ENCODE peak calls at places on chromosomes 13 and 19, in six cellular contexts. J is NCI-H460; G is activated CD8-positive, alpha-beta memory T cell treated with anti-CD3 and anti-CD28 coated beads for 1 hour; W is fibroblast of pulmonary artery; L is stimulated activated CD4-positive, alpha-beta T cell treated with anti-CD3 and anti-CD28 coated beads, Interleukin-12 subunit alpha, Interleukin-12 subunit beta, amount 100 ng/mL, for 4 hours; R is fibroblast of the aortic adventitia. V is an unnamed sample.

GRCh38 chr13:99357149-99357596 is 50.0 kb upstream of the GPR183 start:
- DNase-seq in J (no peak), G (no peak), W (peak), L (no peak), R (peak), V (no peak)

GRCh38 chr13:40503966-40504591 is 162.4 kb downstream of the FOXO1 start:
- DNase-seq in J (no peak), G (no peak), W (peak), L (no peak), R (peak), V (peak)

GRCh38 chr19:8552810-8553209 is 24.4 kb downstream of the MYO1F start:
- DNase-seq in J (no peak), G (no peak), W (peak), L (no peak), R (peak), V (no peak)

GRCh38 chr13:93603043-93603442 is 376.4 kb downstream of the GPC6 start:
- DNase-seq in J (peak), G (no peak), W (peak), L (no peak), R (peak), V (peak)

GRCh38 chr13:97583884-97584497 is 150.0 kb downstream of the RAP2A start:
- DNase-seq in J (no peak), G (no peak), W (no peak), L (no peak), R (no peak), V (no peak)

GRCh38 chr19:5953680-5954213 is 24.2 kb downstream of the RANBP3 start:
- DNase-seq in J (no peak), G (no peak), W (no peak), L (no peak), R (no peak), V (no peak)

GRCh38 chr13:110388141-110388943 is 81.3 kb downstream of the COL4A2 start:
- DNase-seq in J (no peak), G (no peak), W (peak), L (no peak), R (peak), V (no peak)

GRCh38 chr13:73482556-73482955 is 423.8 kb downstream of the KLF5 start:
- DNase-seq in J (no peak), G (no peak), W (no peak), L (no peak), R (no peak), V (no peak)

GRCh38 chr19:33376423-33376822 is 2.9 kb downstream of the CEBPG start:
- DNase-seq in J (peak), G (no peak), W (peak), L (no peak), R (peak), V (no peak)

GRCh38 chr19:56341948-56342347 is 27.3 kb upstream of the ZSCAN5A start:
- DNase-seq in J (no peak), G (no peak), W (no peak), L (no peak), R (no peak), V (no peak)

GRCh38 chr13:51636349-51636890 is 52.2 kb downstream of the WDFY2 start:
- DNase-seq in J (no peak), G (no peak), W (no peak), L (no peak), R (no peak), V (no peak)

GRCh38 chr19:19204181-19204580 is 967 bp upstream of the NR2C2AP start:
- DNase-seq in J (no peak), G (no peak), W (no peak), L (no peak), R (no peak), V (no peak)

GRCh38 chr13:110305949-110306339 is 1.0 kb downstream of the COL4A1 start:
- DNase-seq in J (no peak), G (no peak), W (peak), L (no peak), R (peak), V (no peak)

GRCh38 chr13:35987572-35988513 is 143.3 kb downstream of the DCLK1 start:
- DNase-seq in J (no peak), G (no peak), W (no peak), L (no peak), R (no peak), V (no peak)

GRCh38 chr19:6739884-6740588 is 556 bp downstream of the TRIP10 start:
- DNase-seq in J (peak), G (no peak), W (no peak), L (peak), R (no peak), V (no peak)

GRCh38 chr19:6589711-6590457 is 1.1 kb downstream of the CD70 start:
- DNase-seq in J (no peak), G (no peak), W (no peak), L (no peak), R (no peak), V (no peak)

V was measured in epithelial cell of prostate.